ENCODE peak calls at places on chromosomes 16 and 17, in ten cellular contexts. G is chondrocyte; U is activated naive CD8-positive, alpha-beta T cell treated with anti-CD3 and anti-CD28 coated beads for 36 hours; K is mammary epithelial cell; E is retinal pigment epithelial cell; C is stimulated activated CD4-positive, alpha-beta T cell treated with anti-CD3 and anti-CD28 coated beads, Interleukin-1b, Interleukin-23, amount 100 ng/mL, for 1 hour; M is H4; H is IMR-90; D is heart left ventricle; T is lung microvascular endothelial cell. B is an unnamed sample.

GRCh38 chr16:30187971-30188561 is 4.7 kb downstream of the CORO1A start:
- DNase-seq in G (no peak), U (no peak), K (no peak), E (no peak), C (no peak), M (no peak), H (no peak), D (no peak), T (no peak), B (no peak)

GRCh38 chr17:63446218-63446980 is at the start of gene CYB561:
- DNase-seq in G (no peak), U (peak), K (peak), E (no peak), C (peak), M (peak), H (peak), D (peak), T (peak), B (peak)

GRCh38 chr17:19561697-19562318 is 28.2 kb downstream of the SLC47A1 start:
- DNase-seq in G (no peak), U (no peak), K (no peak), E (no peak), C (no peak), M (no peak), H (no peak), D (no peak), T (no peak), B (no peak)

GRCh38 chr16:67649494-67649931 is 4.6 kb downstream of the CARMIL2 start:
- DNase-seq in G (no peak), U (no peak), K (no peak), E (no peak), C (no peak), M (no peak), H (no peak), D (no peak), T (peak), B (no peak)

GRCh38 chr16:68285683-68286082 is 21.4 kb downstream of the SLC7A6 start:
- DNase-seq in G (no peak), U (no peak), K (no peak), E (no peak), C (no peak), M (no peak), H (no peak), D (no peak), T (no peak), B (no peak)

GRCh38 chr16:21659124-21659523 is 4.6 kb upstream of the OTOA start:
- DNase-seq in G (no peak), U (no peak), K (no peak), E (no peak), C (no peak), M (no peak), H (no peak), D (no peak), T (no peak), B (no peak)

GRCh38 chr17:13582776-13583414 is 18.8 kb downstream of the HS3ST3A1 start:
- DNase-seq in G (no peak), U (no peak), K (no peak), E (no peak), C (no peak), M (no peak), H (peak), D (no peak), T (no peak), B (no peak)

GRCh38 chr17:35981908-35982330 is 622 bp upstream of the CCL16 start:
- DNase-seq in G (no peak), U (no peak), K (no peak), E (no peak), C (no peak), M (no peak), H (no peak), D (no peak), T (no peak), B (no peak)

GRCh38 chr17:17822189-17822978 is 14.4 kb downstream of the SREBF1 start:
- DNase-seq in G (no peak), U (no peak), K (no peak), E (no peak), C (no peak), M (peak), H (peak), D (peak), T (no peak), B (peak)

GRCh38 chr16:22764662-22765302 is 49.2 kb upstream of the HS3ST2 start:
- DNase-seq in G (no peak), U (no peak), K (no peak), E (no peak), C (no peak), M (no peak), H (no peak), D (no peak), T (no peak), B (no peak)

GRCh38 chr17:7014995-7015586 is 2.7 kb downstream of the RNASEK start:
- DNase-seq in G (no peak), U (peak), K (peak), E (no peak), C (peak), M (no peak), H (peak), D (no peak), T (peak), B (peak)

GRCh38 chr17:76027159-76027839 is at the start of gene EVPL:
- DNase-seq in G (peak), U (no peak), K (peak), E (no peak), C (no peak), M (no peak), H (no peak), D (no peak), T (no peak), B (no peak)

GRCh38 chr16:55489119-55489955 is 10.3 kb downstream of the MMP2 start:
- DNase-seq in G (no peak), U (no peak), K (no peak), E (no peak), C (no peak), M (no peak), H (no peak), D (no peak), T (no peak), B (no peak)

GRCh38 chr17:30594223-30594952 is 117.2 kb downstream of the GOSR1 start:
- DNase-seq in G (no peak), U (no peak), K (no peak), E (no peak), C (no peak), M (no peak), H (no peak), D (no peak), T (no peak), B (no peak)

GRCh38 chr17:41987642-41988041 is 21.0 kb downstream of the CNP start:
- DNase-seq in G (no peak), U (peak), K (no peak), E (no peak), C (no peak), M (no peak), H (no peak), D (no peak), T (no peak), B (no peak)

GRCh38 chr17:50035421-50035879 is 20.5 kb upstream of the ITGA3 start:
- DNase-seq in G (peak), U (no peak), K (no peak), E (no peak), C (no peak), M (no peak), H (no peak), D (no peak), T (no peak), B (no peak)

GRCh38 chr17:27496501-27496943 is 40.3 kb downstream of the KSR1 start:
- DNase-seq in G (no peak), U (no peak), K (no peak), E (no peak), C (no peak), M (no peak), H (no peak), D (no peak), T (no peak), B (no peak)

GRCh38 chr16:79184464-79184863 is 416.1 kb downstream of the MAF start:
- DNase-seq in G (no peak), U (no peak), K (no peak), E (no peak), C (no peak), M (no peak), H (no peak), D (no peak), T (no peak), B (no peak)

GRCh38 chr17:55496094-55496881 is 15.0 kb downstream of the SMIM36 start:
- DNase-seq in G (no peak), U (no peak), K (peak), E (no peak), C (no peak), M (peak), H (peak), D (no peak), T (no peak), B (peak)

GRCh38 chr16:58462997-58463891 is 36.7 kb upstream of the NDRG4 start:
- DNase-seq in G (no peak), U (peak), K (no peak), E (no peak), C (no peak), M (no peak), H (no peak), D (peak), T (peak), B (no peak)

GRCh38 chr16:78746718-78747117 is 647.3 kb downstream of the WWOX start:
- DNase-seq in G (no peak), U (no peak), K (no peak), E (no peak), C (no peak), M (no peak), H (no peak), D (no peak), T (no peak), B (no peak)

GRCh38 chr17:82577300-82577699 is 57.8 kb downstream of the FOXK2 start:
- DNase-seq in G (no peak), U (no peak), K (no peak), E (no peak), C (no peak), M (no peak), H (no peak), D (no peak), T (no peak), B (no peak)

GRCh38 chr16:77558786-77559185 is 124.0 kb upstream of the ADAMTS18 start:
- DNase-seq in G (no peak), U (no peak), K (no peak), E (no peak), C (no peak), M (no peak), H (no peak), D (no peak), T (no peak), B (no peak)

GRCh38 chr17:82358467-82359350 is at the start of gene TEX19:
- DNase-seq in G (no peak), U (no peak), K (no peak), E (no peak), C (no peak), M (no peak), H (no peak), D (no peak), T (no peak), B (peak)

GRCh38 chr17:80385046-80385445 is 29.9 kb upstream of the ENDOV start:
- DNase-seq in G (no peak), U (no peak), K (no peak), E (no peak), C (no peak), M (no peak), H (no peak), D (no peak), T (no peak), B (no peak)

GRCh38 chr17:66791337-66791736 is 43.6 kb upstream of the CACNG5 start:
- DNase-seq in G (peak), U (no peak), K (no peak), E (no peak), C (no peak), M (no peak), H (no peak), D (peak), T (no peak), B (no peak)

GRCh38 chr17:43832168-43832975 is 574 bp downstream of the MPP3 start:
- DNase-seq in G (no peak), U (peak), K (peak), E (no peak), C (no peak), M (peak), H (peak), D (peak), T (peak), B (peak)

GRCh38 chr17:75829747-75830146 is 14.5 kb downstream of the UNC13D start:
- DNase-seq in G (no peak), U (no peak), K (no peak), E (no peak), C (no peak), M (no peak), H (no peak), D (no peak), T (no peak), B (no peak)

GRCh38 chr16:89120281-89120680 is 26.6 kb downstream of the ACSF3 start:
- DNase-seq in G (peak), U (no peak), K (no peak), E (no peak), C (no peak), M (no peak), H (no peak), D (peak), T (no peak), B (no peak)

GRCh38 chr16:30771726-30772125 is 9.6 kb downstream of the RNF40 start:
- DNase-seq in G (no peak), U (no peak), K (no peak), E (no peak), C (no peak), M (no peak), H (no peak), D (no peak), T (no peak), B (no peak)

GRCh38 chr16:23640669-23640958 is 496 bp downstream of the PALB2 start:
- DNase-seq in G (no peak), U (no peak), K (peak), E (no peak), C (no peak), M (no peak), H (no peak), D (no peak), T (no peak), B (peak)

GRCh38 chr16:12225282-12225681 is 248.7 kb downstream of the SNX29 start:
- DNase-seq in G (no peak), U (no peak), K (no peak), E (no peak), C (no peak), M (no peak), H (no peak), D (no peak), T (no peak), B (no peak)

GRCh38 chr17:17628388-17629008 is 37.0 kb upstream of the PEMT start:
- DNase-seq in G (no peak), U (peak), K (no peak), E (no peak), C (no peak), M (no peak), H (no peak), D (no peak), T (peak), B (no peak)

GRCh38 chr16:58393138-58393504 is 850 bp downstream of the GINS3 start:
- DNase-seq in G (no peak), U (no peak), K (no peak), E (peak), C (no peak), M (no peak), H (no peak), D (no peak), T (peak), B (peak)

GRCh38 chr17:66625321-66625767 is 209.6 kb upstream of the CACNG5 start:
- DNase-seq in G (no peak), U (no peak), K (peak), E (no peak), C (no peak), M (peak), H (peak), D (no peak), T (peak), B (peak)

GRCh38 chr17:81556863-81557262 is 4.7 kb upstream of the FAAP100 start:
- DNase-seq in G (no peak), U (no peak), K (no peak), E (no peak), C (no peak), M (no peak), H (no peak), D (no peak), T (no peak), B (no peak)

GRCh38 chr16:84881702-84882521 is 62.1 kb downstream of the CRISPLD2 start:
- DNase-seq in G (no peak), U (no peak), K (peak), E (no peak), C (no peak), M (peak), H (peak), D (peak), T (no peak), B (peak)

GRCh38 chr17:82948081-82948511 is 108.3 kb upstream of the ZNF750 start:
- DNase-seq in G (peak), U (no peak), K (no peak), E (no peak), C (no peak), M (no peak), H (no peak), D (no peak), T (no peak), B (no peak)